ENCODE peak calls at places on chromosomes 11 and 22, in seven cellular contexts. H is SHP77, W is sigmoid colon, R is nephron progenitor cell, Y is nucleus accumbens, M is NCI-H82, O is neuronal stem cell. S is an unnamed sample.

GRCh38 chr11:1389932-1390587 is at the start of gene BRSK2:
- DNase-seq in H (no peak), W (no peak), R (peak), Y (no peak), M (peak), O (no peak), S (no peak)

GRCh38 chr11:133955945-133956421 is 785 bp downstream of the IGSF9B start:
- DNase-seq in H (no peak), W (no peak), R (peak), Y (no peak), M (peak), O (no peak), S (no peak)

GRCh38 chr11:120646206-120646605 is 134.7 kb downstream of the GRIK4 start:
- DNase-seq in H (no peak), W (no peak), R (no peak), Y (no peak), M (no peak), O (no peak), S (no peak)

GRCh38 chr22:25137577-25138525 is 61.8 kb upstream of the CRYBB3 start:
- DNase-seq in H (no peak), W (peak), R (no peak), Y (no peak), M (peak), O (no peak), S (no peak)

GRCh38 chr22:30833328-30833727 is 135.2 kb downstream of the MORC2 start:
- DNase-seq in H (no peak), W (no peak), R (no peak), Y (no peak), M (no peak), O (no peak), S (no peak)

GRCh38 chr11:71252782-71253730 is 679 bp upstream of the SHANK2 start:
- DNase-seq in H (no peak), W (no peak), R (peak), Y (no peak), M (peak), O (no peak), S (no peak)

GRCh38 chr11:7251836-7252682 is at the start of gene SYT9:
- DNase-seq in H (no peak), W (peak), R (peak), Y (peak), M (peak), O (peak), S (no peak)

GRCh38 chr11:134939905-134940304 is 527.9 kb upstream of the B3GAT1 start:
- DNase-seq in H (no peak), W (no peak), R (peak), Y (no peak), M (peak), O (no peak), S (no peak)

GRCh38 chr11:35463211-35463810 is 44.0 kb upstream of the SLC1A2 start:
- DNase-seq in H (no peak), W (no peak), R (no peak), Y (no peak), M (no peak), O (no peak), S (no peak)

GRCh38 chr22:28345304-28345703 is 334.3 kb downstream of the TTC28 start:
- DNase-seq in H (no peak), W (no peak), R (no peak), Y (no peak), M (no peak), O (no peak), S (no peak)

GRCh38 chr11:62611705-62612365 is 740 bp downstream of the EML3 start:
- DNase-seq in H (no peak), W (peak), R (peak), Y (peak), M (peak), O (no peak), S (peak)

GRCh38 chr11:88102595-88102929 is 72.7 kb downstream of the RAB38 start:
- DNase-seq in H (no peak), W (no peak), R (no peak), Y (no peak), M (no peak), O (no peak), S (no peak)

GRCh38 chr11:61693897-61694840 is 14.0 kb downstream of the DAGLA start:
- DNase-seq in H (peak), W (peak), R (no peak), Y (no peak), M (no peak), O (no peak), S (no peak)

GRCh38 chr22:20066617-20067383 is 13.2 kb upstream of the DGCR8 start:
- DNase-seq in H (no peak), W (no peak), R (no peak), Y (no peak), M (no peak), O (no peak), S (no peak)

GRCh38 chr11:45931739-45932138 is 9.3 kb downstream of the LARGE2 start:
- DNase-seq in H (no peak), W (no peak), R (no peak), Y (no peak), M (no peak), O (no peak), S (no peak)

GRCh38 chr22:37501610-37502341 is 15.6 kb upstream of the MFNG start:
- DNase-seq in H (peak), W (no peak), R (no peak), Y (no peak), M (peak), O (no peak), S (no peak)

S was measured in cardiac septum.